ENCODE peak calls at places on chromosomes 13 and 19, in four cellular contexts. Q is suprapubic skin, N is brain microvascular endothelial cell, M is hepatocyte. B is an unnamed sample.

GRCh38 chr19:51891193-51891747 is 3.5 kb upstream of the ZNF577 start:
- DNase-seq in Q (no peak), N (no peak), M (no peak), B (no peak)

GRCh38 chr13:45850020-45850613 is 1.4 kb downstream of the SIAH3 start:
- DNase-seq in Q (no peak), N (no peak), M (no peak), B (no peak)

GRCh38 chr19:33752945-33753344 is 43.7 kb upstream of the KCTD15 start:
- DNase-seq in Q (no peak), N (no peak), M (no peak), B (no peak)

GRCh38 chr19:57803594-57804325 is 11.0 kb downstream of the ZNF552 start:
- DNase-seq in Q (peak), N (peak), M (peak), B (peak)

GRCh38 chr19:39995794-39996193 is 1.1 kb upstream of the ZNF546 start:
- DNase-seq in Q (no peak), N (no peak), M (no peak), B (no peak)

GRCh38 chr19:35135389-35135909 is 590 bp upstream of the LGI4 start:
- DNase-seq in Q (no peak), N (peak), M (peak), B (no peak)

GRCh38 chr19:9205506-9206113 is 13.8 kb downstream of the OR7D4 start:
- DNase-seq in Q (no peak), N (peak), M (peak), B (peak)

GRCh38 chr19:46221981-46222610 is 7.4 kb upstream of the IGFL1 start:
- DNase-seq in Q (no peak), N (peak), M (peak), B (no peak)

GRCh38 chr19:18417250-18418033 is 1.8 kb upstream of the SSBP4 start:
- DNase-seq in Q (peak), N (peak), M (peak), B (no peak)

GRCh38 chr19:5104871-5105351 is 136.0 kb downstream of the KDM4B start:
- DNase-seq in Q (no peak), N (no peak), M (peak), B (no peak)

GRCh38 chr13:40152145-40152544 is 496.7 kb downstream of the COG6 start:
- DNase-seq in Q (no peak), N (peak), M (no peak), B (peak)

GRCh38 chr19:52140077-52140710 is 456 bp upstream of the ZNF616 start:
- DNase-seq in Q (no peak), N (no peak), M (no peak), B (no peak)

GRCh38 chr13:97125810-97126738 is 96.1 kb upstream of the MBNL2 start:
- DNase-seq in Q (no peak), N (no peak), M (peak), B (no peak)

GRCh38 chr19:5196832-5197231 is 143.8 kb downstream of the PTPRS start:
- DNase-seq in Q (no peak), N (no peak), M (no peak), B (no peak)

GRCh38 chr13:38879278-38879677 is 111.4 kb downstream of the STOML3 start:
- DNase-seq in Q (no peak), N (peak), M (peak), B (no peak)

GRCh38 chr19:5339470-5339949 is 1.1 kb downstream of the PTPRS start:
- DNase-seq in Q (no peak), N (no peak), M (no peak), B (no peak)

DNA sequence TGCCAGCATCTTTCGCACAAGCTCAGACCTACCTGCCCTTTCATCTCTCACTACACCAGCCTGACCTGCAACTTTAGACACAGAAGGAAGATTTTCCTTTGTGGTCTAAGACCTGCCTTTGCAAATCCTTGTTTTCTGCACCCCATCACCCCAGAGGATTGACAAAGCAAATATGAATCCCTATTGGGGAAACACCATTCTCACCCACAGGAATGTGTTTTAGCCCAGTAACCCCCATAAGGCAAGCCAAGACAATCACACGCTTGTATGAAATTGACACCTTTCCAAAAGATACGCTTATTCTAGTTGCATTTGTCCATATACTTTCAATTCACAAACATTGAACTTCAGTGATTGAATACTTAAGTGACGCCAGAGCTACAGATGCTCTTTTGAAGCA is 55.7 kb downstream of the SPATA13 start:
- DNase-seq in Q (no peak), N (no peak), M (no peak), B (no peak)
- H3K27ac ChIP-seq in Q (peak), N (no peak), M (no peak), B (no peak)

DNA sequence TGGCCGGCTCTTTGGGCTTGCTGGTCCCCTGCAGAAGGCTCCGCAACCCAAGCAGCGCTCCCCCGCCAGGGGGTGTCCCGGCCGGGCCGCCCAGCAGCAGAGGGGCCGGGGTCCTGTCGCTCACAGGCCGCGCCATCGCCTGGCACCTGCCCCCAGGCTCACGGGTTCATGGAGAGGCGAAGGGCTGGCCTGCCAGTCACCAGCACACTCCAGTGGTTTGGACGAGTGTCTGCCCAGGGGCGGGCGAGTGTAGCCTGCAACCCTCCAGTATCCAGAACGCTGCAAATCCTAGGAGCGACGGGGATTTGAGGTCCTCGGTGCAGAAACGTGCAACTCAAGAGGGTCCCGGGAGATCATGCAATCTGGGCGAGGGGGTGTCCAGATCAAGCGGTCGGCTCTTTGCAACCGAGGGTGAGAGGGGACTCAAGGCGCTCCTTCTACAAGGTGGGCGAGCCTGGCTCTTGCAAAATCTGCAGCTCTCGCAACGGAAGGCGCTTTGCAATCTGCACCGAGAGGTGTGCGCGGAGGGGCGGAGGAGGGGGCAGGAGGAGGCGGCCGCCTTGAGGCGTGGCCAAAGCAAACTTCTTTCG is at the start of gene DBP:
- DNase-seq in Q (no peak), N (no peak), M (peak), B (no peak)
- TF ChIP-seq CTCF in Q (no peak), N (no peak), M (peak), B (peak)

DNA sequence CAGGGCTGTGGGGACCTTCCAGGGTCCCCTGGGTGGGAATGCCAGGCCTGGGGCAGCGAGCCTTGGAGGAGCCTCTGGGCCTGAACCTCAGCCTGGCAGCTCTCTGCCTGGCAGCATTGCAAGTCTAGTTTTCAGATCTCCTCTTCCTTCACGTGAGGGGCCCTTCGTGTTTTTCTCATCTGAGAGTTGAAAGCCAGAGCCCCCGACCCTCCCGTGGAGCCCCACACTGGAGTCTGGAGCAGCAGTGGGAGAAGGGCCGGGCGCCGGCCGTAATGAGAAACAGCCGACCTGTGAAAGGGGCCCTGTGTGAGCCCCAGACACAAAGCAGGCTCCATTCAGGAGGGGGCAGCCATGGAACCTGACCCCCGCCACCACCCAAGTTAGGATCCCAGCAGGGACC is 19.3 kb downstream of the TMED1 start:
- DNase-seq in Q (no peak), N (no peak), M (peak), B (no peak)
- H3K4me3 ChIP-seq in Q (peak), N (peak), M (peak), B (peak)

GRCh38 chr19:3964256-3965194 is 6.4 kb downstream of the DAPK3 start:
- DNase-seq in Q (no peak), N (no peak), M (no peak), B (no peak)
- H3K27ac ChIP-seq in Q (no peak), N (no peak), M (no peak), B (no peak)

GRCh38 chr13:25401958-25402357 is 30.2 kb downstream of the ATP8A2 start:
- DNase-seq in Q (no peak), N (no peak), M (no peak), B (no peak)

GRCh38 chr13:25409938-25410337 is 38.2 kb downstream of the ATP8A2 start:
- DNase-seq in Q (no peak), N (no peak), M (no peak), B (no peak)

DNA sequence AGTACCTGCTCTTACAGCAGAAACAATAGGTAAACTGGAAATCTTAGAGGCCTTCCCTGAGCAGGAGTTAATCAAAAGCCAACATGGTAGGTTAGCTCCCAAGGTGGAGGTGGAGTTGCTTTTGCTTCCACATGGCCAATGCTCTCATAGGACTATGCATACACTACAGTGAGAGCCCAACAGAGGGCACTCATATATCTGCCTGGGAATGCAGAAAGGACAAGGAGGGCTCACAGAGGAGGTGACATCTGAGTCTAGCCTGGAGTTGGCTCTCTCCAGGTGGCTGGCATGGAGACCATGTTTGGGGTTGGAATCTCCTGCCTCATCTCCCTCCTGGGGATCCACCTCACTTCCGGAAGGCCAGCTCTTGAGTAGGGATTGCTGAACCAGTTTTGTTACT is 34.6 kb downstream of the ATP8A2 start:
- DNase-seq in Q (no peak), N (peak), M (no peak), B (no peak)
- TF ChIP-seq CTCF in Q (no peak), N (peak), M (no peak), B (peak)

DNA sequence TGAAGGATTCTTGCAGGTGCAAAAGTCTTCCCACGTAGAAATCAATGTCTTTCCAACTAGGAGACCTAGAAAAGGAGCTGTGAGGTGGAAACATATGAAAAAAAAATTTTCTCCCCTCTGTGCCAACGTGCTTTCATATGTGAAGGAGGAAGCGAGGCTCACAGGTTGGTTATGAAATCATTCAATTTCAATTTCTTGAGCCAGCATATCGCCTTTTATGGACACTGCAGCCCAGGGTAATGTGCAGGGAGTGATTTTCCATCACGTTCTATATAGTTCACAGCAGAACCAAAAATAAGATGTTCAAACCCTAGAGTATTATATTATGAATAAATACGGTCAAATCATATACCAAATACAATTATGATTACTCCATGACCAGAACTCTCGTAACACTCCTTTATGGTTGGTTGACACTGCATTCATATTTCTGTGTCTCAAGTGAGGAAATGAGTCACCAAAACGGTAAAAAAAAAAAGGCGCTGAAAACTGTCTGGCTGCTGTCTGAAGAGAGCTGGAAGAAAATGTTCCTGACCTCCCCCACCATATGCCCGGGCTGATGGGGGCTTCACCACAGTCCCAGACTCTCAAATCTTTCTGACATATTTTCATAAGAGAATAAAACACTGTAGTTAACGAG is 75.8 kb upstream of the UBAC2 start:
- DNase-seq in Q (no peak), N (peak), M (no peak), B (no peak)
- H3K4me3 ChIP-seq in Q (no peak), N (no peak), M (no peak), B (no peak)

DNA sequence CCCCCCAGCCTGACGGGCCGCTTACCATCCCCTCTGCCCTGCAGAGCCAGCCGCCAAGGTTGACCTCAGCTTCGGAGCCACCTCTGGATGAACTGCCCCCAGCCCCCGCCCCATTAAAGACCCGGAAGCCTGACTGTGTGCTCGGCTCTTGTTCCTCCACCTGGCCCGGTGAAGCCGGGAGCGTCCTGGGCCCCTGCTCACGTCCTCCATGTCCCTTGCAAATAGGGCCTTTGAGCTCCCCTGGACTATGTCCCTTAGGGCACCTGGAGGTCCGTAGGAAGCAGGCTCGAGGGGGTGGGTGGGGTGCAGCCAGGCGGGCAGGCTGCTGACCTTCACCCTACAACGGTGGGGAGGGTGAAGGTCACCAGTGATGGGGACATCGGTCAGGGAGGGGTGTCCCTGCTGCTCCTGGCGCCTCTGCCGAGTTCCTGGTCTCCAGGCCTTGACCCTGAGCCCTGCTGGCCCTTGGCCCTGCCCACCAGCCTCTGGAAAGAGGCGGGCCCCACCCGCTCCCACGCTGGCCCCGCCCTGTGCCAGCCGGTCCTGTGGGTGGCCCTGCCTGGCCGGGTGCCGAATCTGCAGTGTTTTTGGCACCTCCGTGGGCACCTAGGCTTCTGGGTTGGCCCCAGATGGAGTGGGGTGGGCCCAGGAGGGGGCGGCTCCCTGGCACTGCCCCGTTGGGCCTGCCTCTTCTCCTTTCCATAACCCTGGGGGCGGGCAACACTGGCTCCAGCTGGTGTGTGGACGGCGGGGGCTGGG is 3.3 kb downstream of the ATP5F1D start:
- DNase-seq in Q (no peak), N (no peak), M (peak), B (no peak)
- H3K27ac ChIP-seq in Q (peak), N (no peak), M (peak), B (no peak)

DNA sequence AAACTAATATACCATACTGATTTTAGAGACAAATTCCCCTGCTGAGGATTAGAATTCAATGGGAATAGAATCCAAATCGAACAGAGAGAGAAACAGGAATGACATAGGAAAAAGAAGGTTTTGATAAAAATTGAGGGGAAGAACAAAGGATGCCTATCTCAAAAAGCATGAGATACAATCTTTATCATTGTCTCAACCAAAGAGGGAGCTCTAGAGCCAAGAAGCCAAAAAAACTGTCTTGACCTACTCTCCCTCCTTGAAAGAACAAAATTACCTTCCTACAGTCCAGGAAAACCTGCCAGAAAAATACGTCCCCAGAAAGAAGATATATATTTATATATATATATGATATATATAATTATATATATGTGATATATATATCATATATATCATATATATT is 39.2 kb upstream of the MIR17HG start:
- DNase-seq in Q (no peak), N (no peak), M (no peak), B (no peak)
- TF ChIP-seq CTCF in Q (no peak), N (peak), M (no peak), B (peak)

GRCh38 chr19:56119585-56119978 is 1.5 kb downstream of the ZNF787 start:
- DNase-seq in Q (no peak), N (peak), M (peak), B (no peak)
- H3K4me3 ChIP-seq in Q (peak), N (peak), M (no peak), B (peak)

GRCh38 chr19:38662508-38663155 is 15.2 kb downstream of the ACTN4 start:
- DNase-seq in Q (no peak), N (no peak), M (no peak), B (no peak)
- H3K27ac ChIP-seq in Q (peak), N (no peak), M (peak), B (no peak)

B was measured in AG04450.